ENCODE peak calls at places on chromosomes 4 and X, in five cellular contexts. G is CD4-positive, alpha-beta memory T cell; Q is choroid plexus epithelial cell; X is mesothelial cell of epicardium; K is occipital lobe. L is an unnamed sample.

GRCh38 chrX:16665089-16665488 is 15.1 kb downstream of the S100G start:
- DNase-seq in K (no peak), Q (peak), X (no peak), G (no peak), L (no peak)

GRCh38 chrX:13093489-13094140 is 49.2 kb upstream of the FAM9C start:
- DNase-seq in G (peak), K (no peak), X (no peak), Q (no peak), L (no peak)

GRCh38 chrX:39948564-39948963 is 149.2 kb downstream of the BCOR start:
- DNase-seq in G (no peak), Q (no peak), X (no peak), K (no peak), L (no peak)

GRCh38 chrX:104806346-104806745 is 240.3 kb downstream of the IL1RAPL2 start:
- DNase-seq in X (no peak), K (no peak), Q (no peak), G (no peak), L (no peak)

GRCh38 chr4:24574256-24574655 is 10.1 kb downstream of the DHX15 start:
- DNase-seq in Q (no peak), X (no peak), G (no peak), K (no peak), L (no peak)

GRCh38 chr4:132059227-132059626 is 1089.9 kb upstream of the PCDH10 start:
- DNase-seq in K (no peak), X (no peak), Q (no peak), G (no peak), L (no peak)

GRCh38 chr4:173333658-173334084 is 487 bp downstream of the HMGB2 start:
- DNase-seq in K (peak), G (peak), Q (peak), X (peak), L (peak)

GRCh38 chr4:70365479-70365878 is 4.9 kb downstream of the SMR3A start:
- DNase-seq in G (no peak), K (no peak), X (no peak), Q (no peak), L (peak)

GRCh38 chr4:4759883-4760282 is 99.6 kb upstream of the MSX1 start:
- DNase-seq in Q (no peak), X (no peak), G (no peak), K (no peak), L (no peak)

GRCh38 chr4:2634014-2634413 is 97.6 kb downstream of the FAM193A start:
- DNase-seq in K (no peak), Q (no peak), X (no peak), G (no peak), L (no peak)

GRCh38 chr4:55124337-55125076 is 888 bp downstream of the KDR start:
- DNase-seq in Q (peak), X (peak), K (no peak), G (no peak), L (no peak)

GRCh38 chr4:143133966-143134365 is 50.8 kb upstream of the USP38 start:
- DNase-seq in K (no peak), Q (no peak), G (no peak), X (no peak), L (no peak)

GRCh38 chr4:73127839-73128448 is 58.4 kb upstream of the COX18 start:
- DNase-seq in Q (peak), X (no peak), G (peak), K (no peak), L (no peak)

GRCh38 chrX:40933132-40934078 is 151.8 kb upstream of the USP9X start:
- DNase-seq in G (peak), X (no peak), K (no peak), Q (peak), L (no peak)

GRCh38 chr4:123705419-123705818 is 308.8 kb downstream of the SPRY1 start:
- DNase-seq in X (no peak), Q (no peak), G (no peak), K (no peak), L (no peak)

GRCh38 chrX:119156241-119156640 is 28.6 kb upstream of the KIAA1210 start:
- DNase-seq in X (no peak), G (no peak), Q (no peak), K (no peak), L (no peak)

GRCh38 chr4:181674315-181674714 is 568.9 kb upstream of the TENM3 start:
- DNase-seq in K (no peak), G (no peak), Q (peak), X (no peak), L (no peak)

GRCh38 chr4:83075271-83075670 is 39.3 kb downstream of the PLAC8 start:
- DNase-seq in X (no peak), K (no peak), Q (peak), G (no peak), L (no peak)

GRCh38 chr4:150875367-150875766 is 139.7 kb downstream of the LRBA start:
- DNase-seq in G (no peak), Q (no peak), K (no peak), X (no peak), L (no peak)

GRCh38 chr4:91653067-91653466 is 650.7 kb upstream of the GRID2 start:
- DNase-seq in Q (no peak), X (no peak), G (no peak), K (no peak), L (no peak)

L was measured in NCI-H1417.